ENCODE peak calls at places on chromosome 16, in eight cellular contexts. N is NCI-H1092 treated with DMSO at 0.1 percent for 48 hours; X is NCI-H69; U is amygdala; G is type B pancreatic cell; R is T-cell; Z is KBM-7; S is CD4-positive, alpha-beta memory T cell. A is an unnamed sample.

GRCh38 chr16:70481929-70482536 is 27.6 kb downstream of the FCSK start:
- DNase-seq in Z (no peak), U (no peak), R (no peak), S (no peak), G (no peak), X (no peak), N (no peak), A (peak)

GRCh38 chr16:11586375-11586855 is 304 bp downstream of the LITAF start:
- DNase-seq in Z (no peak), G (no peak), X (peak), S (no peak), R (no peak), N (no peak), U (no peak), A (no peak)

GRCh38 chr16:31080035-31080629 is 5.9 kb downstream of the ZNF646 start:
- DNase-seq in G (no peak), R (no peak), N (no peak), S (no peak), U (no peak), X (no peak), Z (no peak), A (no peak)

GRCh38 chr16:4133897-4134372 is 17.7 kb upstream of the ADCY9 start:
- DNase-seq in N (no peak), G (no peak), Z (no peak), S (no peak), U (no peak), R (no peak), X (no peak), A (no peak)

GRCh38 chr16:61936522-61936921 is 99.7 kb downstream of the CDH8 start:
- DNase-seq in R (no peak), Z (no peak), S (no peak), N (no peak), X (peak), U (no peak), G (no peak), A (no peak)

GRCh38 chr16:53369921-53370320 is 64.3 kb upstream of the RBL2 start:
- DNase-seq in S (no peak), N (no peak), G (no peak), U (no peak), R (no peak), X (no peak), Z (peak), A (peak)

GRCh38 chr16:81654346-81654745 is 124.7 kb upstream of the PLCG2 start:
- DNase-seq in X (no peak), U (no peak), Z (no peak), S (no peak), N (no peak), G (no peak), R (no peak), A (no peak)

GRCh38 chr16:89135166-89135565 is 36.4 kb upstream of the CDH15 start:
- DNase-seq in R (no peak), Z (no peak), G (no peak), S (no peak), U (no peak), N (no peak), X (no peak), A (no peak)

GRCh38 chr16:3187798-3188674 is at the start of gene OR1F1:
- DNase-seq in Z (no peak), X (peak), N (peak), G (no peak), U (no peak), R (peak), S (peak), A (peak)

A was measured in iris pigment epithelial cell.